ENCODE peak calls at places on chromosomes 12 and 14, in six cellular contexts. F, R, J, G, S and O are unnamed samples.

GRCh38 chr12:123163227-123163626 is 12.3 kb upstream of the PITPNM2 start:
- DNase-seq in F (no peak), R (no peak), J (no peak), G (no peak), S (no peak), O (no peak)

GRCh38 chr12:63206908-63207307 is 55.9 kb upstream of the AVPR1A start:
- DNase-seq in F (peak), R (peak), J (peak), G (no peak), S (no peak), O (no peak)

GRCh38 chr14:89635615-89636014 is 218.6 kb upstream of the FOXN3 start:
- DNase-seq in F (no peak), R (no peak), J (no peak), G (no peak), S (no peak), O (no peak)

GRCh38 chr14:79861111-79861510 is 350.2 kb downstream of the DIO2 start:
- DNase-seq in F (peak), R (no peak), J (no peak), G (no peak), S (no peak), O (peak)

GRCh38 chr14:73633517-73634332 is 11.1 kb upstream of the DNAL1 start:
- DNase-seq in F (peak), R (peak), J (peak), G (no peak), S (peak), O (peak)

GRCh38 chr14:53663709-53664108 is 292.9 kb downstream of the BMP4 start:
- DNase-seq in F (peak), R (peak), J (no peak), G (no peak), S (peak), O (peak)

GRCh38 chr12:111404362-111405148 is 1.2 kb upstream of the SH2B3 start:
- DNase-seq in F (no peak), R (peak), J (no peak), G (no peak), S (no peak), O (peak)

GRCh38 chr12:130356222-130356621 is 18.5 kb downstream of the PIWIL1 start:
- DNase-seq in F (no peak), R (no peak), J (no peak), G (no peak), S (no peak), O (no peak)

GRCh38 chr12:42670719-42671118 is 81.2 kb upstream of the PRICKLE1 start:
- DNase-seq in F (no peak), R (no peak), J (no peak), G (no peak), S (no peak), O (no peak)

GRCh38 chr12:109999983-110000505 is 814 bp downstream of the ANKRD13A start:
- DNase-seq in F (no peak), R (peak), J (peak), G (no peak), S (peak), O (no peak)

GRCh38 chr12:93883436-93884154 is 206.4 kb downstream of the CRADD start:
- DNase-seq in F (peak), R (peak), J (no peak), G (no peak), S (no peak), O (no peak)

GRCh38 chr12:89451876-89452275 is 72.7 kb downstream of the GALNT4 start:
- DNase-seq in F (no peak), R (peak), J (no peak), G (no peak), S (peak), O (peak)

GRCh38 chr12:92649511-92650227 is 53.1 kb upstream of the PLEKHG7 start:
- DNase-seq in F (peak), R (peak), J (peak), G (no peak), S (peak), O (peak)

GRCh38 chr12:111353603-111354295 is 15.1 kb downstream of the PHETA1 start:
- DNase-seq in F (no peak), R (no peak), J (no peak), G (no peak), S (no peak), O (no peak)

GRCh38 chr14:91873476-91874265 is 6.3 kb upstream of the TC2N start:
- DNase-seq in F (no peak), R (peak), J (no peak), G (no peak), S (peak), O (no peak)

GRCh38 chr12:67650127-67650495 is 1.6 kb downstream of the DYRK2 start:
- DNase-seq in F (no peak), R (peak), J (no peak), G (no peak), S (peak), O (no peak)

GRCh38 chr12:56208014-56208413 is 13.7 kb downstream of the RNF41 start:
- DNase-seq in F (no peak), R (no peak), J (no peak), G (no peak), S (no peak), O (no peak)

GRCh38 chr12:120094485-120094884 is 22.1 kb downstream of the RAB35 start:
- DNase-seq in F (no peak), R (no peak), J (no peak), G (no peak), S (no peak), O (no peak)

GRCh38 chr12:49225551-49226166 is 36.8 kb upstream of the TUBA1A start:
- DNase-seq in F (peak), R (peak), J (no peak), G (no peak), S (no peak), O (no peak)

GRCh38 chr14:105617201-105617777 is 90.9 kb downstream of the TMEM121 start:
- DNase-seq in F (no peak), R (no peak), J (no peak), G (no peak), S (no peak), O (no peak)

GRCh38 chr14:85974602-85975001 is 444.7 kb downstream of the FLRT2 start:
- DNase-seq in F (no peak), R (no peak), J (no peak), G (no peak), S (no peak), O (no peak)

GRCh38 chr14:61551419-61551818 is 143.9 kb upstream of the HIF1A start:
- DNase-seq in F (no peak), R (no peak), J (no peak), G (no peak), S (no peak), O (no peak)

GRCh38 chr14:61556455-61556854 is 138.9 kb upstream of the HIF1A start:
- DNase-seq in F (no peak), R (no peak), J (no peak), G (no peak), S (no peak), O (no peak)

GRCh38 chr14:61555056-61555838 is 140.1 kb upstream of the HIF1A start:
- DNase-seq in F (no peak), R (peak), J (no peak), G (no peak), S (no peak), O (no peak)

GRCh38 chr14:61552196-61552595 is 143.1 kb upstream of the HIF1A start:
- DNase-seq in F (no peak), R (no peak), J (no peak), G (no peak), S (no peak), O (no peak)

GRCh38 chr14:61553730-61554641 is 141.3 kb upstream of the HIF1A start:
- DNase-seq in F (peak), R (peak), J (peak), G (no peak), S (peak), O (no peak)
- TF ChIP-seq CTCF in F (no peak), R (no peak), J (no peak), G (no peak), S (no peak), O (no peak)

GRCh38 chr12:107990325-107990724 is 138.8 kb upstream of the WSCD2 start:
- DNase-seq in F (peak), R (peak), J (no peak), G (no peak), S (peak), O (peak)

GRCh38 chr12:107992016-107992415 is 137.1 kb upstream of the WSCD2 start:
- DNase-seq in F (no peak), R (no peak), J (no peak), G (no peak), S (no peak), O (no peak)

GRCh38 chr12:107998863-107999262 is 130.2 kb upstream of the WSCD2 start:
- DNase-seq in F (no peak), R (no peak), J (no peak), G (no peak), S (no peak), O (no peak)

GRCh38 chr12:107992870-107993451 is 136.1 kb upstream of the WSCD2 start:
- DNase-seq in F (peak), R (peak), J (no peak), G (no peak), S (peak), O (peak)
- TF ChIP-seq CTCF in F (peak), R (peak), J (no peak), G (no peak), S (peak), O (peak)

DNA sequence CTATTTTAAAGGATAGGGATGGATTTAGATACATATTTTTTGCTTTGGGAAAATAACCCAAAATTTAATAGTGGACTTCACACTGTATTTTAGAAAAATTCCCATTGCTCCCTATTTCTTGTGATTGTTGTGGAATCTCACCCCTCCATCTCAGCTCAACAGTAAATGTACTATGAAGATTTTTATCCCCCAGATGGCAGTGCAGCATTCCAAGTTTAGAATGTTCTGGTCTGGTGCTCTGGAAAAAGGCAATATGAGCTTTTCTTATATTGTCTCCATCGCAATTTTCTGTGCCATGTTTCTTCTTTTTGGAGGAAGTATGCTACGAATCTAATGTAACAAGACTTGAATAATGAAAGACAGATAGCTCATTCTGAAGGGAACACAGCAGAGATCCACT is 471.7 kb upstream of the SYT1 start:
- DNase-seq in F (peak), R (peak), J (no peak), G (no peak), S (no peak), O (no peak)
- TF ChIP-seq CTCF in F (peak), R (peak), J (no peak), G (no peak), S (no peak), O (no peak)

GRCh38 chr14:74784634-74785033 is 21.5 kb downstream of the YLPM1 start:
- DNase-seq in F (no peak), R (no peak), J (no peak), G (no peak), S (no peak), O (no peak)

GRCh38 chr14:74792249-74793039 is 29.3 kb downstream of the YLPM1 start:
- DNase-seq in F (no peak), R (peak), J (no peak), G (no peak), S (no peak), O (peak)

GRCh38 chr14:74785056-74785613 is 22.0 kb downstream of the YLPM1 start:
- DNase-seq in F (no peak), R (no peak), J (no peak), G (no peak), S (no peak), O (no peak)

GRCh38 chr14:74786916-74787315 is 23.8 kb downstream of the YLPM1 start:
- DNase-seq in F (no peak), R (no peak), J (no peak), G (no peak), S (no peak), O (no peak)
- TF ChIP-seq CTCF in F (no peak), R (no peak), J (no peak), G (no peak), S (no peak), O (peak)

DNA sequence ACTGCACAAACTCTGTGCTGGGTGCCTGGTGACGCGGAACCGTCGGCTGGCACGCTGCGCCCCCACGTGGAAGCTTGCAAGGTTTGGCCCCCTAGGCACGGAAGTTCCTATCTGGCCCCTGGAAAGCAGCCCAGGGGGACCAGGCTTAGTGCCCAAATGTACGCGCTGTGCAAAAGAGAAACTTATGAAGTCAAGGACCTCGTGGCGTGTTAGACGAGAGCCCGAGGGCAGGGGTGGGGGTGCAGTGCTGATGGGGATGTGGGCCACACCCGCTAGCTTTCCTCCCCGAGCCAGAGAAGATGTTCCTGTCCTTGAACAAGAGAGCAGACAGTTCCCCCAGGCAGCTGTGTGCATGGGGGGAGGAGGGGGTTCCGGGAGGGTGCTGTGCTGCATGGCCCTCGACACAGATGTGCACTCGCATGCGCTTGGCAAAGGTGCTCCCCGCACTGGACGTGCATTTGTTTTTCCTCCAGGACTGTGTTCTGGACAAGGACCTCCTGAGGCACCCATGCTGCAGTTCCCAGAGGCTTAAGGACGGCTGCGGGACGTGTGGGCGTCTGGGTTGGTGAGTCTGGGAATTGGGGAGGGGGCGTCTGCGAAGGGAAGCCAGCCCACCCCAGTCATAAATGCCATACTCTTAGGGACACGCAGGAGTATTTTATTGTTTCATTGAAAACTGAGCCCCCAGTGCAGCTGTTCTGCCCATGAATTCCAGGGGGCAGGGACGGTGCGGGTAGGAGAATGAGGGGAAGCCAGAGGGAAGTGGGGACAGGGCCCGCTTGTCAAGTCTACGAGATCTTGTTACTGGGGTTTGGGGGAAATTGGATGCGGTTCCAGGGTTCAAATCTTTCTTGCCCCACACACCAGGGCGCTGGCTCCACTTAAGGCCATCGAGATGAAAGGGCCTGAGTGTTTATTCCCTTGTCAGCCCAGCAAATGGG is 80.0 kb downstream of the NTF3 start:
- DNase-seq in F (peak), R (peak), J (no peak), G (no peak), S (no peak), O (peak)
- TF ChIP-seq CTCF in F (peak), R (no peak), J (no peak), G (peak), S (no peak), O (peak)

DNA sequence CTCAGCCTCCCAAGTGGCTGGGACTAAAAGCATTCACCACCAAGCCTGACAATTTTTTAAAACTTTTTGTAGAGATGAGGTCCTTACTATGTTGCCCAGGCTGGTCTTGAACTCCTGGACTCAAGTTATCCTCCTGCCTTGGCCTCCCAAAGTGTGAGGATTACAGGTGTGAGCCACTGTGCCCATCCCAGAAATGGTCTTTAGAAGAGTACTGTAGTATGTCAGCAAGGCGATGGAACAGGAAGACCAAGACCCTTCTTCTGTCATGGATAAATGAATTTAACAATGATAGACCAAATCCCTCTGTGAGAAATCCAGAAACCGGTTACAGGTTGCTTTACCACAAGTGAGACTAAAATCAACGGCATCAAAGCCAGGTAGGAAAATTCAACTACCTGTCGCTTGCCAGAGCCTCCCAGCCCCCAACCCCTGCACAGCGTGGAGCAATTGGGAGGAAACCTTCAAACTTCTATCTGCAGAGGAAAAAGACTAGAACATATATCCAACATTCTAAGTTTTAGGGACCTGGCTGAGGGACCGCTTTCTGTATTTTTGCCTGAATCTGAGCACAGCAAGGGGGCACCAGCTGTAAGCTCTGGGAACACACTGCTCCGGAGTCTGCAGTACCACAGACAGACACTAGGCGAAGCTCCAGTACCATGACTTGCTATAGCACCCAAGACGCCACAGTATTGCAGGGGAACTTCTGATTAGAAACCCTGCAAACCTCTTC is 51.3 kb downstream of the CPSF6 start:
- DNase-seq in F (peak), R (peak), J (peak), G (no peak), S (peak), O (peak)
- TF ChIP-seq CTCF in F (peak), R (peak), J (no peak), G (peak), S (peak), O (peak)

GRCh38 chr14:52650774-52651173 is 44.6 kb downstream of the ERO1A start:
- DNase-seq in F (peak), R (no peak), J (no peak), G (no peak), S (no peak), O (no peak)
- TF ChIP-seq CTCF in F (peak), R (peak), J (no peak), G (no peak), S (no peak), O (no peak)

GRCh38 chr14:104201063-104201462 is 62.7 kb downstream of the KIF26A start:
- DNase-seq in F (no peak), R (no peak), J (no peak), G (no peak), S (no peak), O (no peak)
- TF ChIP-seq CTCF in F (no peak), R (no peak), J (no peak), G (no peak), S (no peak), O (no peak)

GRCh38 chr12:43805857-43806736 is at the start of gene TWF1:
- DNase-seq in F (peak), R (peak), J (peak), G (peak), S (peak), O (peak)
- TF ChIP-seq CTCF in F (peak), R (peak), J (no peak), G (peak), S (peak), O (no peak)